ENCODE peak calls at places on chromosomes 5 and 9, in nine cellular contexts. One of them, this sample, is unnamed.

GRCh38 chr5:143664623-143665022 is 147.3 kb upstream of the HMHB1 start:
- DNase-seq in heart left ventricle: no peak
- DNase-seq in right lobe of liver: no peak
- DNase-seq in endothelial cell of umbilical vein: no peak
- DNase-seq in HepG2: no peak
- DNase-seq in A549: no peak
- DNase-seq in adrenal gland: no peak
- DNase-seq in esophagus squamous epithelium: no peak
- DNase-seq in IMR-90: no peak
- DNase-seq in this sample: no peak

GRCh38 chr5:172380992-172381643 is 73.2 kb downstream of the SH3PXD2B start:
- DNase-seq in heart left ventricle: peak; percentile 47
- DNase-seq in right lobe of liver: peak; percentile 66
- DNase-seq in endothelial cell of umbilical vein: no peak
- DNase-seq in HepG2: no peak
- DNase-seq in A549: no peak
- DNase-seq in adrenal gland: peak; percentile 85
- DNase-seq in esophagus squamous epithelium: no peak
- DNase-seq in IMR-90: peak; percentile 74
- DNase-seq in this sample: peak; percentile 62

GRCh38 chr5:150122158-150122510 is 33.5 kb downstream of the PDGFRB start:
- DNase-seq in heart left ventricle: no peak
- DNase-seq in right lobe of liver: no peak
- DNase-seq in endothelial cell of umbilical vein: no peak
- DNase-seq in HepG2: peak; percentile 56
- DNase-seq in A549: peak; percentile 38
- DNase-seq in adrenal gland: no peak
- DNase-seq in esophagus squamous epithelium: no peak
- DNase-seq in IMR-90: no peak
- DNase-seq in this sample: peak; percentile 15

GRCh38 chr5:74767579-74767913 is 497 bp downstream of the NSA2 start:
- DNase-seq in heart left ventricle: no peak
- DNase-seq in right lobe of liver: no peak
- DNase-seq in endothelial cell of umbilical vein: no peak
- DNase-seq in HepG2: peak; percentile 16
- DNase-seq in A549: peak; percentile 54
- DNase-seq in adrenal gland: peak; percentile 50
- DNase-seq in esophagus squamous epithelium: no peak
- DNase-seq in IMR-90: peak; percentile 42
- DNase-seq in this sample: no peak

GRCh38 chr9:133967024-133967741 is 24.9 kb downstream of the VAV2 start:
- DNase-seq in heart left ventricle: no peak
- DNase-seq in right lobe of liver: no peak
- DNase-seq in endothelial cell of umbilical vein: no peak
- DNase-seq in HepG2: no peak
- DNase-seq in A549: no peak
- DNase-seq in adrenal gland: no peak
- DNase-seq in esophagus squamous epithelium: no peak
- DNase-seq in IMR-90: no peak
- DNase-seq in this sample: no peak

GRCh38 chr5:132487095-132487428 is 3.5 kb downstream of the IRF1 start:
- DNase-seq in heart left ventricle: peak; percentile 4
- DNase-seq in right lobe of liver: no peak
- DNase-seq in endothelial cell of umbilical vein: no peak
- DNase-seq in HepG2: no peak
- DNase-seq in A549: no peak
- DNase-seq in adrenal gland: no peak
- DNase-seq in esophagus squamous epithelium: no peak
- DNase-seq in IMR-90: no peak
- DNase-seq in this sample: peak; percentile 12

GRCh38 chr5:136228358-136228757 is 35.4 kb upstream of the SMIM32 start:
- DNase-seq in heart left ventricle: no peak
- DNase-seq in right lobe of liver: no peak
- DNase-seq in endothelial cell of umbilical vein: no peak
- DNase-seq in HepG2: no peak
- DNase-seq in A549: no peak
- DNase-seq in adrenal gland: no peak
- DNase-seq in esophagus squamous epithelium: no peak
- DNase-seq in IMR-90: no peak
- DNase-seq in this sample: no peak

GRCh38 chr5:38827525-38827924 is 18.3 kb upstream of the OSMR start:
- DNase-seq in heart left ventricle: no peak
- DNase-seq in right lobe of liver: no peak
- DNase-seq in endothelial cell of umbilical vein: no peak
- DNase-seq in HepG2: no peak
- DNase-seq in A549: no peak
- DNase-seq in adrenal gland: no peak
- DNase-seq in esophagus squamous epithelium: no peak
- DNase-seq in IMR-90: peak; percentile 74
- DNase-seq in this sample: no peak

GRCh38 chr5:158313739-158314464 is 455.0 kb upstream of the CLINT1 start:
- DNase-seq in heart left ventricle: no peak
- DNase-seq in right lobe of liver: no peak
- DNase-seq in endothelial cell of umbilical vein: no peak
- DNase-seq in HepG2: no peak
- DNase-seq in A549: no peak
- DNase-seq in adrenal gland: no peak
- DNase-seq in esophagus squamous epithelium: no peak
- DNase-seq in IMR-90: no peak
- DNase-seq in this sample: no peak

GRCh38 chr5:169716287-169716686 is 79.2 kb downstream of the DOCK2 start:
- DNase-seq in heart left ventricle: no peak
- DNase-seq in right lobe of liver: no peak
- DNase-seq in endothelial cell of umbilical vein: peak; percentile 88
- DNase-seq in HepG2: no peak
- DNase-seq in A549: no peak
- DNase-seq in adrenal gland: no peak
- DNase-seq in esophagus squamous epithelium: no peak
- DNase-seq in IMR-90: peak; percentile 74
- DNase-seq in this sample: no peak

GRCh38 chr9:99052849-99053715 is 51.8 kb upstream of the TGFBR1 start:
- DNase-seq in heart left ventricle: no peak
- DNase-seq in right lobe of liver: no peak
- DNase-seq in endothelial cell of umbilical vein: no peak
- DNase-seq in HepG2: no peak
- DNase-seq in A549: no peak
- DNase-seq in adrenal gland: no peak
- DNase-seq in esophagus squamous epithelium: no peak
- DNase-seq in IMR-90: no peak
- DNase-seq in this sample: no peak
- H3K4me1 ChIP-seq in heart left ventricle: peaks cover 6% of the 10 kb centered on the region
- H3K4me1 ChIP-seq in right lobe of liver: no peaks in the 10 kb centered on the region
- H3K4me1 ChIP-seq in endothelial cell of umbilical vein: no peaks in the 10 kb centered on the region
- H3K4me1 ChIP-seq in HepG2: no peaks in the 10 kb centered on the region
- H3K4me1 ChIP-seq in A549: peaks cover 17% of the 10 kb centered on the region
- H3K4me1 ChIP-seq in adrenal gland: no peaks in the 10 kb centered on the region
- H3K4me1 ChIP-seq in esophagus squamous epithelium: no peaks in the 10 kb centered on the region
- H3K4me1 ChIP-seq in IMR-90: peaks cover 25% of the 10 kb centered on the region
- H3K4me1 ChIP-seq in this sample: no peaks in the 10 kb centered on the region

GRCh38 chr5:88878976-88879375 is 4.0 kb downstream of the MEF2C start:
- DNase-seq in heart left ventricle: no peak
- DNase-seq in right lobe of liver: no peak
- DNase-seq in endothelial cell of umbilical vein: peak; percentile 65
- DNase-seq in HepG2: no peak
- DNase-seq in A549: no peak
- DNase-seq in adrenal gland: no peak
- DNase-seq in esophagus squamous epithelium: no peak
- DNase-seq in IMR-90: peak; percentile 63
- DNase-seq in this sample: no peak
- TF ChIP-seq POLR2A in heart left ventricle: no peak
- TF ChIP-seq POLR2A in right lobe of liver: no peak
- TF ChIP-seq POLR2A in endothelial cell of umbilical vein: no peak
- TF ChIP-seq POLR2A in HepG2: no peak
- TF ChIP-seq POLR2A in A549: no peak
- TF ChIP-seq POLR2A in adrenal gland: no peak
- TF ChIP-seq POLR2A in esophagus squamous epithelium: no peak
- TF ChIP-seq POLR2A in IMR-90: no peak
- TF ChIP-seq POLR2A in this sample: no peak

GRCh38 chr9:77030045-77030444 is 10.6 kb downstream of the FOXB2 start:
- DNase-seq in heart left ventricle: no peak
- DNase-seq in right lobe of liver: no peak
- DNase-seq in endothelial cell of umbilical vein: no peak
- DNase-seq in HepG2: no peak
- DNase-seq in A549: no peak
- DNase-seq in adrenal gland: no peak
- DNase-seq in esophagus squamous epithelium: no peak
- DNase-seq in IMR-90: no peak
- DNase-seq in this sample: no peak
- H3K4me3 ChIP-seq in heart left ventricle: no peak overlapping the region
- H3K4me3 ChIP-seq in right lobe of liver: no peak overlapping the region
- H3K4me3 ChIP-seq in endothelial cell of umbilical vein: no peak overlapping the region
- H3K4me3 ChIP-seq in HepG2: no peak overlapping the region
- H3K4me3 ChIP-seq in A549: no peak overlapping the region
- H3K4me3 ChIP-seq in adrenal gland: no peak overlapping the region
- H3K4me3 ChIP-seq in esophagus squamous epithelium: no peak overlapping the region
- H3K4me3 ChIP-seq in IMR-90: no peak overlapping the region
- H3K4me3 ChIP-seq in this sample: no peak overlapping the region

GRCh38 chr5:179288809-179289185 is 56.5 kb downstream of the ADAMTS2 start:
- DNase-seq in heart left ventricle: no peak
- DNase-seq in right lobe of liver: no peak
- DNase-seq in endothelial cell of umbilical vein: no peak
- DNase-seq in HepG2: no peak
- DNase-seq in A549: no peak
- DNase-seq in adrenal gland: no peak
- DNase-seq in esophagus squamous epithelium: no peak
- DNase-seq in IMR-90: no peak
- DNase-seq in this sample: no peak

GRCh38 chr5:179288101-179288808 is 57.0 kb downstream of the ADAMTS2 start:
- DNase-seq in heart left ventricle: no peak
- DNase-seq in right lobe of liver: no peak
- DNase-seq in endothelial cell of umbilical vein: no peak
- DNase-seq in HepG2: no peak
- DNase-seq in A549: no peak
- DNase-seq in adrenal gland: no peak
- DNase-seq in esophagus squamous epithelium: no peak
- DNase-seq in IMR-90: no peak
- DNase-seq in this sample: peak; percentile 20

GRCh38 chr5:179285236-179285635 is 60.0 kb downstream of the ADAMTS2 start:
- DNase-seq in heart left ventricle: peak; percentile 72
- DNase-seq in right lobe of liver: no peak
- DNase-seq in endothelial cell of umbilical vein: no peak
- DNase-seq in HepG2: no peak
- DNase-seq in A549: no peak
- DNase-seq in adrenal gland: peak; percentile 39
- DNase-seq in esophagus squamous epithelium: no peak
- DNase-seq in IMR-90: no peak
- DNase-seq in this sample: peak; percentile 76

GRCh38 chr5:179287631-179288030 is 57.6 kb downstream of the ADAMTS2 start:
- DNase-seq in heart left ventricle: no peak
- DNase-seq in right lobe of liver: no peak
- DNase-seq in endothelial cell of umbilical vein: no peak
- DNase-seq in HepG2: no peak
- DNase-seq in A549: no peak
- DNase-seq in adrenal gland: no peak
- DNase-seq in esophagus squamous epithelium: no peak
- DNase-seq in IMR-90: no peak
- DNase-seq in this sample: peak; percentile 16

DNA sequence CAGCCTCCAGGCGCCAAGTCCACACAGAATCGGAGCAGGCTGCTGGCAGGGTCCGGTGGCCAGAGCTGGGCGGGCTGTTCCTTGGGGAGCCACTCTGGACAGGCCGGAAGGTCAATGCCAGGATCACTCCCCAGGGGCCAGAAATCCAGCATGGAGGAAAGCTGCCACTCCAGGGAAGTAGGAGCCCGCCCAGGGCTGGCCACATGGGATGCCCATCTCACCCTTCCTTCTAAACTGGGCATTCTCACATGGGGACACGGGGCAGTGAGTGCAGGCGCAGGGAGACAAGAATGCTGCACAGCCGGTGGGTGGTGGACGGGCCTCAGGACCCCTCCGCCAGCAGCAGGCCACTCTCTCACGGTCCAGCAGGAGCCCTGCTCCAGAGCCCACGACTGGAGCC is 58.2 kb downstream of the ADAMTS2 start:
- DNase-seq in heart left ventricle: no peak
- DNase-seq in right lobe of liver: no peak
- DNase-seq in endothelial cell of umbilical vein: no peak
- DNase-seq in HepG2: no peak
- DNase-seq in A549: no peak
- DNase-seq in adrenal gland: no peak
- DNase-seq in esophagus squamous epithelium: no peak
- DNase-seq in IMR-90: no peak
- DNase-seq in this sample: no peak
- H3K4me1 ChIP-seq in heart left ventricle: peaks cover 19% of the 10 kb centered on the region
- H3K4me1 ChIP-seq in right lobe of liver: no peaks in the 10 kb centered on the region
- H3K4me1 ChIP-seq in endothelial cell of umbilical vein: no peaks in the 10 kb centered on the region
- H3K4me1 ChIP-seq in HepG2: no peaks in the 10 kb centered on the region
- H3K4me1 ChIP-seq in A549: no peaks in the 10 kb centered on the region
- H3K4me1 ChIP-seq in adrenal gland: no peaks in the 10 kb centered on the region
- H3K4me1 ChIP-seq in esophagus squamous epithelium: no peaks in the 10 kb centered on the region
- H3K4me1 ChIP-seq in IMR-90: peaks cover 11% of the 10 kb centered on the region
- H3K4me1 ChIP-seq in this sample: peaks cover 16% of the 10 kb centered on the region